ENCODE peak calls at places on chromosomes 16 and 17, in four cellular contexts. One of them, this sample, is unnamed.
A peak's percentile ranks its signal among the peaks of the same experiment; 100 is the strongest.

GRCh38 chr17:38705523-38705802 is 390 bp downstream of the MLLT6 start:
- DNase-seq in K562: peak; percentile 81
- DNase-seq in HepG2: no peak
- DNase-seq in GM12878: no peak
- DNase-seq in this sample: no peak

GRCh38 chr17:17682737-17683675 is 1.7 kb downstream of the RAI1 start:
- DNase-seq in GM12878: no peak
- DNase-seq in K562: peak; percentile 27
- DNase-seq in HepG2: no peak
- DNase-seq in this sample: peak; percentile 59

GRCh38 chr17:33234930-33235685 is 58.0 kb downstream of the ASIC2 start:
- DNase-seq in K562: no peak
- DNase-seq in HepG2: no peak
- DNase-seq in GM12878: no peak
- DNase-seq in this sample: no peak

GRCh38 chr17:65855245-65855644 is 293.8 kb upstream of the AXIN2 start:
- DNase-seq in GM12878: no peak
- DNase-seq in K562: no peak
- DNase-seq in HepG2: no peak
- DNase-seq in this sample: no peak

GRCh38 chr17:82366749-82367148 is 4.8 kb upstream of the UTS2R start:
- DNase-seq in GM12878: no peak
- DNase-seq in K562: no peak
- DNase-seq in HepG2: no peak
- DNase-seq in this sample: no peak

GRCh38 chr16:11386791-11387546 is 41.7 kb downstream of the RMI2 start:
- DNase-seq in GM12878: no peak
- DNase-seq in HepG2: peak; percentile 74
- DNase-seq in K562: peak; percentile 78
- DNase-seq in this sample: peak; percentile 86

GRCh38 chr16:69481901-69482341 is 57.5 kb downstream of the CYB5B start:
- DNase-seq in HepG2: no peak
- DNase-seq in GM12878: no peak
- DNase-seq in K562: peak; percentile 37
- DNase-seq in this sample: no peak

GRCh38 chr16:11916524-11917285 is 949 bp upstream of the GSPT1 start:
- DNase-seq in GM12878: no peak
- DNase-seq in K562: peak; percentile 35
- DNase-seq in HepG2: peak; percentile 99
- DNase-seq in this sample: no peak

GRCh38 chr17:21213491-21214014 is 408 bp downstream of the TMEM11 start:
- DNase-seq in HepG2: no peak
- DNase-seq in GM12878: no peak
- DNase-seq in K562: peak; percentile 80
- DNase-seq in this sample: peak; percentile 40

GRCh38 chr17:31053076-31053475 is 41.7 kb upstream of the NF1 start:
- DNase-seq in HepG2: no peak
- DNase-seq in GM12878: no peak
- DNase-seq in K562: no peak
- DNase-seq in this sample: no peak

GRCh38 chr16:17138801-17139200 is 332.0 kb downstream of the XYLT1 start:
- DNase-seq in K562: peak; percentile 61
- DNase-seq in GM12878: no peak
- DNase-seq in HepG2: no peak
- DNase-seq in this sample: peak; percentile 54

GRCh38 chr17:77167472-77168306 is 26.9 kb downstream of the SEC14L1 start:
- DNase-seq in GM12878: no peak
- DNase-seq in HepG2: no peak
- DNase-seq in K562: no peak
- DNase-seq in this sample: no peak

GRCh38 chr16:55955845-55956244 is 80.7 kb upstream of the CES5A start:
- DNase-seq in K562: no peak
- DNase-seq in HepG2: no peak
- DNase-seq in GM12878: no peak
- DNase-seq in this sample: no peak

GRCh38 chr17:77475012-77475976 is 334.5 kb downstream of the SEC14L1 start:
- DNase-seq in K562: no peak
- DNase-seq in HepG2: no peak
- DNase-seq in GM12878: no peak
- DNase-seq in this sample: no peak

GRCh38 chr16:75139498-75139897 is 8.8 kb upstream of the ZFP1 start:
- DNase-seq in HepG2: no peak
- DNase-seq in GM12878: no peak
- DNase-seq in K562: no peak
- DNase-seq in this sample: no peak

GRCh38 chr16:1626776-1627175 is 14.6 kb downstream of the CRAMP1 start:
- DNase-seq in HepG2: no peak
- DNase-seq in GM12878: no peak
- DNase-seq in K562: no peak
- DNase-seq in this sample: no peak

GRCh38 chr17:65627892-65628622 is 66.6 kb upstream of the AXIN2 start:
- DNase-seq in K562: no peak
- DNase-seq in HepG2: peak; percentile 91
- DNase-seq in GM12878: no peak
- DNase-seq in this sample: no peak

GRCh38 chr17:79797492-79798295 is 817 bp upstream of the CBX8 start:
- DNase-seq in HepG2: no peak
- DNase-seq in GM12878: no peak
- DNase-seq in K562: peak; percentile 87
- DNase-seq in this sample: peak; percentile 50
- TF ChIP-seq ESRRA in HepG2: no peak
- TF ChIP-seq ESRRA in GM12878: no peak
- TF ChIP-seq ESRRA in K562: no peak
- TF ChIP-seq ESRRA in this sample: no peak

GRCh38 chr17:8173056-8173870 is 2.9 kb downstream of the TMEM107 start:
- DNase-seq in HepG2: peak; percentile 98
- DNase-seq in K562: peak; percentile 45
- DNase-seq in GM12878: peak; percentile 98
- DNase-seq in this sample: peak; percentile 66
- TF ChIP-seq ATF2 in HepG2: peak; percentile 98
- TF ChIP-seq ATF2 in K562: no peak
- TF ChIP-seq ATF2 in GM12878: peak; percentile 100
- TF ChIP-seq ATF2 in this sample: peak; percentile 88

GRCh38 chr16:79257958-79258490 is 342.5 kb downstream of the MAF start:
- DNase-seq in K562: no peak
- DNase-seq in GM12878: no peak
- DNase-seq in HepG2: no peak
- DNase-seq in this sample: no peak

GRCh38 chr16:79261944-79262552 is 338.5 kb downstream of the MAF start:
- DNase-seq in HepG2: no peak
- DNase-seq in GM12878: no peak
- DNase-seq in K562: no peak
- DNase-seq in this sample: no peak

GRCh38 chr16:79265701-79266100 is 334.8 kb downstream of the MAF start:
- DNase-seq in K562: no peak
- DNase-seq in GM12878: no peak
- DNase-seq in HepG2: no peak
- DNase-seq in this sample: no peak

GRCh38 chr16:79264237-79265104 is 336.1 kb downstream of the MAF start:
- DNase-seq in K562: no peak
- DNase-seq in HepG2: no peak
- DNase-seq in GM12878: no peak
- DNase-seq in this sample: no peak

GRCh38 chr16:79261461-79261860 is 339.1 kb downstream of the MAF start:
- DNase-seq in HepG2: peak; percentile 21
- DNase-seq in GM12878: no peak
- DNase-seq in K562: peak; percentile 27
- DNase-seq in this sample: peak; percentile 73
- TF ChIP-seq ESRRA in HepG2: no peak
- TF ChIP-seq ESRRA in GM12878: no peak
- TF ChIP-seq ESRRA in K562: no peak
- TF ChIP-seq ESRRA in this sample: no peak

GRCh38 chr17:40694584-40694983 is 9.0 kb downstream of the KRT24 start:
- DNase-seq in K562: no peak
- DNase-seq in GM12878: no peak
- DNase-seq in HepG2: no peak
- DNase-seq in this sample: no peak
- TF ChIP-seq ATF2 in K562: no peak
- TF ChIP-seq ATF2 in GM12878: no peak
- TF ChIP-seq ATF2 in HepG2: no peak
- TF ChIP-seq ATF2 in this sample: no peak

DNA sequence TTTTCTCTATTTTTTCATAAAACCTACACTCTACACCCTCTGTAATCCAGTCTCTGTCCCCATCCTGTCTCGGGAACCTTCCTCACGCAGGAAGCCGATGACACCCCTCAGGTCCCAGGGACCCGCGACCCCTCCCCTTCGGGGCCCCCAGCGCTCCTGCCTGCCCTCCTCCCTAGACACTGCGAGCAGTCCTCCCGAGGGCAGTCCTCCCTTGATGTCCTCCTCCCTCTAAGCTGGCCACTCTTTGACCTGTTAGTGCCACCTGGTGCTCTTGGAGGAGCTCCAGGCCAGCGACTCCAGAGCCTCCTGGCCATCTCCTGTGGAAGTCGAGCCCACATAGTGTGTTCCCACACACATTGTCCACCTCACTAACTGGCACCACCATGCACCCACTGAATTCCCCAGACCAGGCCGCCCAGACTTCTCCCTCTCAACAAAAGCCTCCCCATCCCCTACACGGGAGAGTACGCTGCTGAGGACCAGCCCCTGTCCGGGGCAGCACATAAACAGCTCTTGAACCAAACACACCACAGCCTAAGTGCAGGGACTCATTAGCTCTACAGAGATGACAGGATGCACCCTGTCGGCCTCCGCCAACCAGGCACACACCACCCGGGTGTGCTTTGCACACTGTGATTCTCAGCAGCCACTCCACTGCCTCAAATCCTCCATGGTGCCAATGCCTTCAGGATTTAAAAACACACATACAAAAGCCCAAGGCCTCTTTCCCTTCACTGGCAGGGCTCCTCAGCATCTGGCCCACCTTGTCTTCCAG is 9.3 kb downstream of the OSBPL7 start:
- DNase-seq in HepG2: no peak
- DNase-seq in GM12878: no peak
- DNase-seq in K562: no peak
- DNase-seq in this sample: peak; percentile 5
- TF ChIP-seq ESRRA in HepG2: no peak
- TF ChIP-seq ESRRA in GM12878: no peak
- TF ChIP-seq ESRRA in K562: no peak
- TF ChIP-seq ESRRA in this sample: no peak

DNA sequence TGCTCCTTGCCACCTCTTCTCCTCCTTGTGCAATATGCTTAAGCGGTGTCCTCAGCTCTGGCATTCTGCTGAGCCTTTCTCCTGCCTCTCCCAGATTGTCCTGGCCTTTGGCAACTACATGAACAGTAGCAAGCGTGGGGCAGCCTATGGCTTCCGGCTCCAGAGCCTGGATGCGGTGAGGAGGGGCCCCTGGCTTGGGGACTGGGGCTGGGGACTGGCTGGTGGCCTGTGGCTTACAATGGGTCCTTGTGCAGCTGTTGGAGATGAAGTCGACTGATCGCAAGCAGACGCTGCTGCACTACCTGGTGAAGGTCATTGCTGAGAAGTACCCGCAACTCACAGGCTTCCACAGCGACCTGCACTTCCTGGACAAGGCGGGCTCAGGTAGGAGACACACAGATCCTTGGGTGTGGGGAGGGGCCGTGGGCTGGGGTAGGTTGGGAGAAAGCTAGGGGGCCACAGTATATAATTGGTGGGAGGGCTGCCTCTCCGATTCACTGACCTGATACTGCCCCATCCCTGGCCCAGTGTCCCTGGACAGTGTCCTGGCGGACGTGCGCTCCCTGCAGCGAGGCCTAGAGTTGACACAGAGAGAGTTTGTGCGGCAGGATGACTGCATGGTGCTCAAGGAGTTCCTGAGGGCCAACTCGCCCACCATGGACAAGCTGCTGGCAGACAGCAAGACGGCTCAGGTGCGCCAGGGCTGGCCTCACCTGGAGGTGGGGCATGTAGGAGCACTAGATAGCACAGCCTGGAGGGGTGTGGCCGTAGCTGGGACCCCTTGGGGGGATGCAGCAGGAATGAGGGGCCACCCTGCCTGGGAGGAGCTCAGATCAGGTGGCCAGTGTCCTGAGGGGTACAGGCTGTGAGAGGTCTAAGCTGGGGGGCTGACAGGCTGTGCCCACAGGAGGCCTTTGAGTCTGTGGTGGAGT is 16.9 kb downstream of the SPATA32 start:
- DNase-seq in K562: no peak
- DNase-seq in GM12878: no peak
- DNase-seq in HepG2: peak; percentile 67
- DNase-seq in this sample: no peak
- TF ChIP-seq ATF2 in K562: no peak
- TF ChIP-seq ATF2 in GM12878: no peak
- TF ChIP-seq ATF2 in HepG2: no peak
- TF ChIP-seq ATF2 in this sample: no peak

GRCh38 chr16:53089434-53090270 is 34.9 kb downstream of the CHD9 start:
- DNase-seq in GM12878: no peak
- DNase-seq in K562: no peak
- DNase-seq in HepG2: peak; percentile 21
- DNase-seq in this sample: no peak

GRCh38 chr16:53084736-53085538 is 30.1 kb downstream of the CHD9 start:
- DNase-seq in HepG2: no peak
- DNase-seq in GM12878: no peak
- DNase-seq in K562: no peak
- DNase-seq in this sample: no peak

GRCh38 chr16:53084141-53084541 is 29.4 kb downstream of the CHD9 start:
- DNase-seq in HepG2: no peak
- DNase-seq in K562: no peak
- DNase-seq in GM12878: no peak
- DNase-seq in this sample: no peak

GRCh38 chr16:53085539-53086450 is 31.0 kb downstream of the CHD9 start:
- DNase-seq in GM12878: no peak
- DNase-seq in HepG2: no peak
- DNase-seq in K562: no peak
- DNase-seq in this sample: no peak

GRCh38 chr16:53087101-53087500 is 32.3 kb downstream of the CHD9 start:
- DNase-seq in GM12878: no peak
- DNase-seq in HepG2: no peak
- DNase-seq in K562: no peak
- DNase-seq in this sample: no peak
- TF ChIP-seq ESRRA in GM12878: no peak
- TF ChIP-seq ESRRA in HepG2: no peak
- TF ChIP-seq ESRRA in K562: no peak
- TF ChIP-seq ESRRA in this sample: no peak

DNA sequence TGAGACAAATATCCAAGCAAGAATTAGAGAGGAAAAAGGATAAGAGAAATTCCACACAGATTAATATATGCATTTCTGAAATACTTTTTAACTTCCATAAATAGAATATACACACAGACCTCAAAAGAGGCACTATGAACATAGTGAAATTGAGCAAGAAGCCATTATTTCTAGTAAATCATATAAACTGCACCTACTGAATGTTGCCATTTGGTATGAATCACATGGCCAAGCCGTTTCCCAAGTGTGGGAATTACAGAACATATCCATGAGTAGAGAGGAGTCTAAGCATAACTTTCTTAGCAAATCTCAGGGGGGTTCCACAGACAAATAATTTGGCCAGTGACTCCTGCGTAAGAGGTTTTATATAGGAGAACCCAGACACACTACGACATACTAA is 83.9 kb upstream of the PLEKHM1 start:
- DNase-seq in GM12878: no peak
- DNase-seq in K562: peak; percentile 8
- DNase-seq in HepG2: no peak
- DNase-seq in this sample: no peak
- TF ChIP-seq ATF2 in GM12878: no peak
- TF ChIP-seq ATF2 in K562: no peak
- TF ChIP-seq ATF2 in HepG2: no peak
- TF ChIP-seq ATF2 in this sample: no peak